ENCODE peak calls at places on chromosomes 6 and 20, in nine cellular contexts. W is PC-3, Z is neural progenitor cell, A is SK-N-SH, E is hepatocyte, P is HCT116, N is OCI-LY7, L is GM23338, C is MM.1S. J is an unnamed sample.

GRCh38 chr6:158220786-158221442 is 52.8 kb downstream of the GTF2H5 start:
- DNase-seq in W (peak; percentile 82), Z (peak; percentile 88), A (peak; percentile 85), E (peak; percentile 91), P (peak; percentile 73), N (peak; percentile 81), L (peak; percentile 91), C (peak; percentile 62), J (peak; percentile 89)

GRCh38 chr20:23112595-23112994 is 26.5 kb upstream of the CD93 start:
- DNase-seq in W (no peak), Z (no peak), A (no peak), E (no peak), P (no peak), N (no peak), L (no peak), C (no peak), J (no peak)

GRCh38 chr6:24867104-24867703 is 68.5 kb upstream of the ARMH2 start:
- DNase-seq in W (no peak), Z (no peak), A (no peak), E (no peak), P (no peak), N (no peak), L (peak; percentile 29), C (no peak), J (no peak)

GRCh38 chr6:66731310-66731709 is 1024.3 kb upstream of the EYS start:
- DNase-seq in W (peak; percentile 52), Z (no peak), A (no peak), E (no peak), P (no peak), N (no peak), L (no peak), C (no peak), J (no peak)

GRCh38 chr6:112938656-112939055 is 591.5 kb downstream of the RFPL4B start:
- DNase-seq in W (peak; percentile 50), Z (no peak), A (no peak), E (no peak), P (no peak), N (no peak), L (no peak), C (no peak), J (no peak)

GRCh38 chr6:119187596-119187995 is 109.1 kb upstream of the FAM184A start:
- DNase-seq in W (no peak), Z (peak; percentile 42), A (no peak), E (no peak), P (no peak), N (no peak), L (peak; percentile 18), C (no peak), J (no peak)

GRCh38 chr6:71621918-71622519 is 264.3 kb upstream of the RIMS1 start:
- DNase-seq in W (peak; percentile 47), Z (peak; percentile 19), A (peak; percentile 12), E (peak; percentile 30), P (peak; percentile 2), N (peak; percentile 4), L (peak; percentile 58), C (no peak), J (peak; percentile 40)

GRCh38 chr20:1671891-1672669 is 14.5 kb upstream of the SIRPG start:
- DNase-seq in W (no peak), Z (no peak), A (no peak), E (no peak), P (no peak), N (no peak), L (no peak), C (no peak), J (no peak)

GRCh38 chr6:50822078-50822476 is 3.4 kb downstream of the TFAP2B start:
- DNase-seq in W (peak; percentile 38), Z (no peak), A (no peak), E (no peak), P (no peak), N (no peak), L (no peak), C (no peak), J (peak; percentile 16)

GRCh38 chr6:122770835-122771601 is 8.5 kb upstream of the FABP7 start:
- DNase-seq in W (peak; percentile 40), Z (peak; percentile 34), A (no peak), E (peak; percentile 20), P (no peak), N (no peak), L (peak; percentile 58), C (no peak), J (no peak)

GRCh38 chr6:125868996-125869395 is 78.2 kb downstream of the NCOA7 start:
- DNase-seq in W (no peak), Z (no peak), A (peak; percentile 57), E (no peak), P (no peak), N (no peak), L (no peak), C (no peak), J (peak; percentile 4)

GRCh38 chr6:116412270-116412669 is 41.5 kb downstream of the DSE start:
- DNase-seq in W (no peak), Z (no peak), A (no peak), E (no peak), P (no peak), N (no peak), L (no peak), C (no peak), J (peak; percentile 69)

DNA sequence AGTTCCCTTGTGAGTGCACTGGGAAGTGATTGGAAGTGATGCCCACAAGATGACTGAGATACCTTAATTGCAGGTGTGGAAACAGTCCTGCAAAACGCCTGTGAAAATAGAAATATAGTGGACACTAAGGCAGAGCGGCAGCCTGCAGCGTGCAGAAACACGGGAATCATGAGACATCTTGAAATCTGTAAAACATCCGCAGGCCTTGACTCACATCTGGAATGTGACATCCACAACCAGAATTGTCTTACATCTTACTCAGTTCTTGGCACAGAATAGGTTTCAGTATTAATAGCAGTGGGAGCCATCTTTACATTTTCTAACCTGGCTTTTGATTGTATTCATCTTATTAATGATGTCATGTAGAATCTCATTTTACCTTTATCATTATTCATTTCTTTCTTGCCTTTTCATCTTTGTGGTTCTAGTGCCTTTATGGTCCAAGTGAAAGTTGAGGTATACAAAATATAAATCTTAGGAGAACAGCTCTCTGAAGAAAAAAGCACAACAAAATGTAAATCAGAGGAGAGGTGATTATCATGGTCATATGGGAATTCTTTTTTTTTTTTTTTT is 44.6 kb downstream of the CDYL start:
- DNase-seq in W (no peak), Z (no peak), A (no peak), E (no peak), P (no peak), N (no peak), L (no peak), C (no peak), J (peak; percentile 92)
- H4K20me1 ChIP-seq in W (peaks cover 24% of the 10 kb centered on the region), Z (peaks cover 69% of the 10 kb centered on the region), A (peaks cover 37% of the 10 kb centered on the region), E (peaks cover 49% of the 10 kb centered on the region), P (peaks cover 7% of the 10 kb centered on the region), N (peaks cover 13% of the 10 kb centered on the region), L (peaks cover 100% of the 10 kb centered on the region), C (peaks cover 37% of the 10 kb centered on the region), J (no peaks in the 10 kb centered on the region)

GRCh38 chr6:6648659-6649343 is 60.3 kb downstream of the LY86 start:
- DNase-seq in W (no peak), Z (no peak), A (no peak), E (no peak), P (no peak), N (no peak), L (no peak), C (no peak), J (no peak)

GRCh38 chr6:6645266-6645917 is 56.9 kb downstream of the LY86 start:
- DNase-seq in W (no peak), Z (no peak), A (no peak), E (no peak), P (no peak), N (no peak), L (no peak), C (no peak), J (no peak)

GRCh38 chr6:6649824-6650349 is 61.4 kb downstream of the LY86 start:
- DNase-seq in W (no peak), Z (no peak), A (no peak), E (no peak), P (no peak), N (no peak), L (no peak), C (no peak), J (no peak)

GRCh38 chr6:6646384-6646783 is 57.9 kb downstream of the LY86 start:
- DNase-seq in W (no peak), Z (no peak), A (no peak), E (no peak), P (no peak), N (no peak), L (no peak), C (no peak), J (no peak)

DNA sequence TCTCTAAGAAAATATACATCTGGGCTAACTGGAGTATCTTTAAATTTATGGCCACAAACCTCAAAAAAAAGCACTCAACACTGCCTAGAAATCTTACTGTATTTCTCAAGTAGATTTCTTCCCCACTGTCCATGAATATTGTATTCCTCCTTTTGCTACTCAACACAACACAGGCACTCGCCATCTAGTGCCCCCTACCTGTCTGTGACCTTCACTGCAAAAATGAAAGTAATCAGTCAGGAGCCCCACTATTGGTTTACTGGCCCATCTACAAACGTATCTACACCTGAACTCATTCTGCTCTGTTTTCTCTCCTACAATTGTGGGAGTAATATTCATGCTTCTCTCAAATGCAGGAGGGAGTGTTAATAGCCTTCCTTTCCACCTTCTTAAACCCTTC is 58.3 kb downstream of the LY86 start:
- DNase-seq in W (no peak), Z (no peak), A (no peak), E (no peak), P (no peak), N (peak; percentile 11), L (peak; percentile 42), C (no peak), J (no peak)
- TF ChIP-seq EZH2phosphoT487 in W (no peak), Z (no peak), A (no peak), E (no peak), P (no peak), N (no peak), L (no peak), C (no peak), J (no peak)

DNA sequence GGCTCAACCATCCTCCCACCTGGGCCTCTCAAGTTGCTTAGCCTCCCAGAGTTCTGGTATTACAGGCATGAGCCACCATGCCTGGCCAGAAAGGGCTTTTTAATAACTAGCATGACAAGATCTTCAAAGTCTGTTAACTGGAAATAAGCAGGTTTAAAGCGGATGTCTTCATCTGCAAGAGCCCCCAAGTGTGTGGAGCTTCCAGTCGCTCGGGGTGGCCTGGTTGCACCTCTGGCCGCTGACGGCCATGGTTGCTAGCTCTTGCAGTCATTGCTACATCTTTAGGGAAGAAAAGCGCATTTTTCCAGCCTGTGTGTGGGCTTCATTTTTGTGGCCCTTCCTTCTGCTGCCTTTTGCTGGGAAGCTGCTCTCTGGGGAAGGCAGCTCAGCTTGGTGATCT is 7.8 kb downstream of the ARFGAP1 start:
- DNase-seq in W (no peak), Z (no peak), A (no peak), E (no peak), P (no peak), N (no peak), L (no peak), C (no peak), J (no peak)
- H4K20me1 ChIP-seq in W (peaks cover 7% of the 10 kb centered on the region), Z (peaks cover 12% of the 10 kb centered on the region), A (peaks cover 33% of the 10 kb centered on the region), E (peaks cover 20% of the 10 kb centered on the region), P (no peaks in the 10 kb centered on the region), N (no peaks in the 10 kb centered on the region), L (peaks cover 10% of the 10 kb centered on the region), C (no peaks in the 10 kb centered on the region), J (no peaks in the 10 kb centered on the region)

GRCh38 chr6:52416629-52417151 is 3.5 kb upstream of the EFHC1 start:
- DNase-seq in W (peak; percentile 90), Z (peak; percentile 56), A (peak; percentile 58), E (peak; percentile 67), P (peak; percentile 77), N (peak; percentile 80), L (peak; percentile 77), C (peak; percentile 75), J (peak; percentile 80)
- TF ChIP-seq EZH2phosphoT487 in W (no peak), Z (no peak), A (no peak), E (no peak), P (no peak), N (no peak), L (no peak), C (no peak), J (no peak)

GRCh38 chr6:73514746-73515110 is 6.1 kb downstream of the EEF1A1 start:
- DNase-seq in W (no peak), Z (no peak), A (no peak), E (no peak), P (no peak), N (no peak), L (peak; percentile 42), C (no peak), J (peak; percentile 32)
- H4K20me1 ChIP-seq in W (peaks cover 40% of the 10 kb centered on the region), Z (peaks cover 53% of the 10 kb centered on the region), A (peaks cover 66% of the 10 kb centered on the region), E (peaks cover 48% of the 10 kb centered on the region), P (peaks cover 19% of the 10 kb centered on the region), N (peaks cover 23% of the 10 kb centered on the region), L (peaks cover 8% of the 10 kb centered on the region), C (peaks cover 46% of the 10 kb centered on the region), J (peaks cover 32% of the 10 kb centered on the region)